ENCODE peak calls at places on chromosomes 13 and 19, in six cellular contexts. G is OCI-LY7, U is HL-60, A is right atrium auricular region, Q is tibial nerve, I is AG04450. J is an unnamed sample.

GRCh38 chr19:32651729-32652140 is 23.2 kb downstream of the ANKRD27 start:
- DNase-seq in Q (no peak), I (no peak), U (peak; percentile 54), G (no peak), A (no peak), J (no peak)

GRCh38 chr19:54415208-54415900 is at the start of gene TTYH1:
- DNase-seq in U (no peak), Q (no peak), G (no peak), A (no peak), I (no peak), J (no peak)

GRCh38 chr13:87677334-87678234 is 6.4 kb downstream of the SLITRK5 start:
- DNase-seq in I (no peak), U (no peak), Q (no peak), A (no peak), G (peak; percentile 94), J (peak; percentile 77)

GRCh38 chr19:42251572-42251990 is 3.3 kb downstream of the ERF start:
- DNase-seq in U (no peak), G (no peak), I (no peak), A (no peak), Q (no peak), J (no peak)

GRCh38 chr19:21823224-21823623 is 12.8 kb downstream of the ZNF43 start:
- DNase-seq in A (no peak), U (no peak), Q (no peak), I (no peak), G (no peak), J (no peak)

GRCh38 chr19:39971380-39971841 is 446 bp downstream of the PSMC4 start:
- DNase-seq in I (no peak), G (no peak), U (no peak), A (no peak), Q (no peak), J (no peak)

GRCh38 chr19:343451-343931 is 1.1 kb downstream of the MIER2 start:
- DNase-seq in I (no peak), Q (no peak), G (peak; percentile 27), A (no peak), U (no peak), J (no peak)

GRCh38 chr13:88824218-88824617 is 1153.0 kb downstream of the SLITRK5 start:
- DNase-seq in U (no peak), A (no peak), I (no peak), G (no peak), Q (no peak), J (no peak)

GRCh38 chr19:10137751-10138682 is 18.3 kb upstream of the EIF3G start:
- DNase-seq in I (no peak), A (no peak), U (no peak), G (no peak), Q (no peak), J (no peak)

GRCh38 chr19:5895409-5895808 is 8.2 kb downstream of the NDUFA11 start:
- DNase-seq in I (no peak), G (no peak), A (no peak), Q (no peak), U (no peak), J (no peak)

GRCh38 chr13:29754486-29754806 is 96.0 kb downstream of the UBL3 start:
- DNase-seq in A (no peak), I (no peak), Q (no peak), U (no peak), G (no peak), J (no peak)

GRCh38 chr13:73715114-73715909 is 418.9 kb downstream of the KLF12 start:
- DNase-seq in G (no peak), I (no peak), Q (no peak), U (no peak), A (no peak), J (no peak)

GRCh38 chr19:30315159-30315558 is 57.0 kb upstream of the ZNF536 start:
- DNase-seq in U (no peak), A (no peak), I (no peak), Q (no peak), G (no peak), J (no peak)

GRCh38 chr13:73618275-73618865 is 515.8 kb downstream of the KLF12 start:
- DNase-seq in U (no peak), Q (no peak), I (no peak), A (no peak), G (no peak), J (no peak)

GRCh38 chr13:80590551-80590950 is 249.6 kb upstream of the SPRY2 start:
- DNase-seq in Q (no peak), A (no peak), I (no peak), U (no peak), G (no peak), J (no peak)

GRCh38 chr19:8552810-8553209 is 24.4 kb downstream of the MYO1F start:
- DNase-seq in G (peak; percentile 51), U (no peak), A (no peak), I (no peak), Q (no peak), J (no peak)

GRCh38 chr19:14107581-14108461 is 9.7 kb downstream of the PRKACA start:
- DNase-seq in A (no peak), Q (no peak), I (no peak), U (no peak), G (no peak), J (no peak)

GRCh38 chr19:18346091-18346490 is 5.7 kb downstream of the PGPEP1 start:
- DNase-seq in I (no peak), Q (no peak), U (no peak), G (no peak), A (no peak), J (no peak)

GRCh38 chr13:54034047-54034446 is 1005.4 kb downstream of the OLFM4 start:
- DNase-seq in I (no peak), G (no peak), U (no peak), A (no peak), Q (no peak), J (no peak)
- H3K4me3 ChIP-seq in I (no peak overlapping the region), G (no peak overlapping the region), U (no peak overlapping the region), A (no peak overlapping the region), Q (no peak overlapping the region), J (no peak overlapping the region)

GRCh38 chr13:28750187-28751045 is 31.6 kb upstream of the SLC46A3 start:
- DNase-seq in A (no peak), G (no peak), I (no peak), U (no peak), Q (no peak), J (no peak)
- TF ChIP-seq CTCF in A (no peak), G (no peak), I (no peak), U (no peak), Q (no peak), J (no peak)

GRCh38 chr13:113860051-113860471 is 3.8 kb downstream of the GAS6 start:
- DNase-seq in Q (no peak), I (no peak), G (no peak), U (no peak), A (peak; percentile 52), J (no peak)

GRCh38 chr13:113862191-113862765 is 1.6 kb downstream of the GAS6 start:
- DNase-seq in U (no peak), A (no peak), Q (no peak), G (no peak), I (no peak), J (no peak)

GRCh38 chr13:113861433-113862030 is 2.3 kb downstream of the GAS6 start:
- DNase-seq in U (no peak), I (no peak), A (peak; percentile 49), G (no peak), Q (no peak), J (no peak)

GRCh38 chr13:113859311-113860050 is 4.4 kb downstream of the GAS6 start:
- DNase-seq in A (peak; percentile 36), I (no peak), G (no peak), Q (no peak), U (no peak), J (peak; percentile 18)

GRCh38 chr13:113860579-113861432 is 3.1 kb downstream of the GAS6 start:
- DNase-seq in I (no peak), U (no peak), Q (no peak), A (peak; percentile 53), G (no peak), J (no peak)
- H3K27ac ChIP-seq in I (peak overlapping the region; percentile 47), U (no peak overlapping the region), Q (no peak overlapping the region), A (peak overlapping the region; percentile 13), G (no peak overlapping the region), J (peak overlapping the region; percentile 95)

DNA sequence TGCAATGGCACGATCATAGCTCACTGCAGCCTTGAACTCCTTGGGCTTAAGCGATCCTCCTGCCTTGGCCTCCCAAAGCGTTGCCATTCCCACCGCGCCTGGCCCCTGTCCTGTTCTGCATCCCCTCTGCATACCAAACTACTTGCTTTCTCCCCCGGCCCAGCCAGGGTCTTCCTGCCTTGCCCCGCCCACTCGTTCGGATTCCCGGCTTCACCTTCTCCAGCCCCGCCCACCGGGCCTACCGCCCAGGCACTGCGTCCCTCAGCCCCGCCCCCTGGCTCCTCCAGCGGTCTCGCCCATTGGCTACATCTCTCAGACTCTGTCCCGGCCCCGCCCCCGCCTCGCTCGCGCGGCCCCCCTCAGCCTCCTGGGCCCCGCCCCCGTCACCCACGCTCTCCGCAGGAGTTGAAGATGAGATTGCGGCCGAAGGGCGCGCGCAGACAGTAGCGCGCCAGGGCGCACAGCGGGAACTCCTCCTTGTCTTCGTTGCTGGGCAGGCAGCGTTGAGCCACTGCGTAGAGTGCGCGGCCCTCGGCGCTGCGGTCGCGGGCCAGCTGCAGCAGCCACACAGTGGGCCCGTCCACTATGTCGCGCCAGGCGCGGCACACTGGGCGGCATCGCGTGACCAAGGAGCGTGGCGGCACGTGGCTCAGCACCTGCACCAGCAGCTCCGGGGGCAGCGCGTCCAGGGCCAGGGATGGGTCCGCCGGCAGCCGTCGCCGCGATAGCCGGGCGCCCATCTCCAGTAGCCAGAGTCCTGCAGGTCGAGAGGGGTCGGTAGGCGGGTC is 19.0 kb downstream of the MRPS12 start:
- DNase-seq in U (peak; percentile 16), A (peak; percentile 70), I (no peak), G (peak; percentile 53), Q (peak; percentile 57), J (no peak)
- H3K4me3 ChIP-seq in U (no peak overlapping the region), A (peak overlapping the region; percentile 45), I (peak overlapping the region; percentile 44), G (no peak overlapping the region), Q (peak overlapping the region; percentile 49), J (peak overlapping the region; percentile 46)

DNA sequence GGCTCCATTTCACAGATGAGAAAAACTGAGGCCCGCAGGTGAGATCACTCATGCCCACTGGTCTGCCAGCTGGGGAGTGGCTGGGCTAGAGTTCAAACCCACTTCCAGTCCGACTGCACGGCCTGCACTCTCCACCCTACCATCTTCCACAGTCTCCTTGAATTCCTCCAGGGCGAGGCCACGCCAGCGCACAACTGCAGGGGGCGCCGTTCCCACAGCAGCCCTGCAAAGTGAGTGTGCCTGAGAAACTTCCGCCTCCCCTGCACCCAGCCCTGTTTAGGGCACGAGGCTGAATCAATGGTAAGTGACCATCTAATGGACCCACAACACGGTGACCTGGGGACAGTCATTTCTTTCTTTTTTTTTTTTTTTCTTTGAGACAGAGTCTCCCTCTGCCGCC is 829 bp upstream of the ATCAY start:
- DNase-seq in G (no peak), A (no peak), U (no peak), Q (no peak), I (no peak), J (no peak)
- TF ChIP-seq CTCF in G (peak; percentile 54), A (no peak), U (no peak), Q (no peak), I (no peak), J (no peak)

GRCh38 chr13:48221301-48222190 is 11.5 kb upstream of the ITM2B start:
- DNase-seq in Q (no peak), A (no peak), U (peak; percentile 60), I (no peak), G (no peak), J (no peak)
- H3K27ac ChIP-seq in Q (peak overlapping the region; percentile 73), A (peak overlapping the region; percentile 76), U (peak overlapping the region; percentile 41), I (no peak overlapping the region), G (no peak overlapping the region), J (peak overlapping the region; percentile 77)

DNA sequence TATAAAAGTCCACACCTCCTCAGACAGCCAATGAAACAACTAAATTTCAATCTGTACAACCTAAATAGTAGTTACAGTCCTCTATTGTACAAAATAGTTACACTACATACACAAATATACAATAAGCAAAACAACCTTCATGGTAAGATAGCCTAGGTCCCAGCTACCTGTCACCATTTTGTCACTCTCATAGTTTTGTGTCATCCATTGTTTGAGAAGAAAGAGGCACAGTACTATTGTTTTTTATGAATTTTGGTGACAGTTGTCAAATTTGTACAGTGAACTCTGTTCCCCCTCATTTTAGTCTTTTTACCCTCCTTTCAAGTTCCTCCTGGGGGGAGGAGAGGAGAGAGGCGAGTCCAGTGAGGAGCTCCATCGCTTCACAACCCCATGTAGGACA is 60.2 kb downstream of the SERP2 start:
- DNase-seq in I (no peak), Q (no peak), G (no peak), A (no peak), U (no peak), J (no peak)
- H3K4me3 ChIP-seq in I (peak overlapping the region; percentile 79), Q (peak overlapping the region; percentile 65), G (no peak overlapping the region), A (peak overlapping the region; percentile 75), U (no peak overlapping the region), J (peak overlapping the region; percentile 72)

J was measured in vagina.